ENCODE peak calls at places on chromosome 18, in nine cellular contexts. One of them, this sample, is unnamed.

GRCh38 chr18:25786778-25787177 is 303.6 kb downstream of the SS18 start:
- DNase-seq in activated CD8-positive, alpha-beta memory T cell treated with anti-CD3 and anti-CD28 coated beads for 24 hours: no peak
- DNase-seq in activated CD4-positive, alpha-beta T cell treated with anti-CD3 and anti-CD28 coated beads, Interleukin-2, amount 50 U/mL, for 1 hour: no peak
- DNase-seq in thoracic aorta: no peak
- DNase-seq in fibroblast of lung: peak
- DNase-seq in OCI-LY7: no peak
- DNase-seq in pons: no peak
- DNase-seq in stimulated activated CD8-positive, alpha-beta memory T cell treated with anti-CD3 and anti-CD28 coated beads, Interleukin-15, amount 100 ng/mL, for 4 hours: no peak
- DNase-seq in nephron progenitor cell: no peak
- DNase-seq in this sample: no peak

GRCh38 chr18:56083889-56084288 is 495.9 kb upstream of the TCF4 start:
- DNase-seq in nephron progenitor cell: no peak
- DNase-seq in stimulated activated CD8-positive, alpha-beta memory T cell treated with anti-CD3 and anti-CD28 coated beads, Interleukin-15, amount 100 ng/mL, for 4 hours: no peak
- DNase-seq in activated CD8-positive, alpha-beta memory T cell treated with anti-CD3 and anti-CD28 coated beads for 24 hours: no peak
- DNase-seq in OCI-LY7: no peak
- DNase-seq in pons: no peak
- DNase-seq in thoracic aorta: no peak
- DNase-seq in fibroblast of lung: no peak
- DNase-seq in activated CD4-positive, alpha-beta T cell treated with anti-CD3 and anti-CD28 coated beads, Interleukin-2, amount 50 U/mL, for 1 hour: no peak
- DNase-seq in this sample: no peak

GRCh38 chr18:40159141-40160017 is 1795.7 kb upstream of the PIK3C3 start:
- DNase-seq in nephron progenitor cell: no peak
- DNase-seq in pons: peak
- DNase-seq in activated CD8-positive, alpha-beta memory T cell treated with anti-CD3 and anti-CD28 coated beads for 24 hours: no peak
- DNase-seq in fibroblast of lung: peak
- DNase-seq in OCI-LY7: no peak
- DNase-seq in stimulated activated CD8-positive, alpha-beta memory T cell treated with anti-CD3 and anti-CD28 coated beads, Interleukin-15, amount 100 ng/mL, for 4 hours: no peak
- DNase-seq in activated CD4-positive, alpha-beta T cell treated with anti-CD3 and anti-CD28 coated beads, Interleukin-2, amount 50 U/mL, for 1 hour: no peak
- DNase-seq in thoracic aorta: no peak
- DNase-seq in this sample: peak

GRCh38 chr18:52130621-52131020 is 209.4 kb upstream of the DCC start:
- DNase-seq in activated CD4-positive, alpha-beta T cell treated with anti-CD3 and anti-CD28 coated beads, Interleukin-2, amount 50 U/mL, for 1 hour: no peak
- DNase-seq in thoracic aorta: no peak
- DNase-seq in OCI-LY7: no peak
- DNase-seq in fibroblast of lung: no peak
- DNase-seq in stimulated activated CD8-positive, alpha-beta memory T cell treated with anti-CD3 and anti-CD28 coated beads, Interleukin-15, amount 100 ng/mL, for 4 hours: no peak
- DNase-seq in pons: no peak
- DNase-seq in activated CD8-positive, alpha-beta memory T cell treated with anti-CD3 and anti-CD28 coated beads for 24 hours: no peak
- DNase-seq in nephron progenitor cell: no peak
- DNase-seq in this sample: no peak

GRCh38 chr18:2657043-2657512 is 1.6 kb downstream of the SMCHD1 start:
- DNase-seq in pons: peak
- DNase-seq in OCI-LY7: no peak
- DNase-seq in activated CD8-positive, alpha-beta memory T cell treated with anti-CD3 and anti-CD28 coated beads for 24 hours: no peak
- DNase-seq in fibroblast of lung: no peak
- DNase-seq in nephron progenitor cell: no peak
- DNase-seq in thoracic aorta: no peak
- DNase-seq in activated CD4-positive, alpha-beta T cell treated with anti-CD3 and anti-CD28 coated beads, Interleukin-2, amount 50 U/mL, for 1 hour: no peak
- DNase-seq in stimulated activated CD8-positive, alpha-beta memory T cell treated with anti-CD3 and anti-CD28 coated beads, Interleukin-15, amount 100 ng/mL, for 4 hours: no peak
- DNase-seq in this sample: no peak

GRCh38 chr18:46677609-46678470 is 20.8 kb upstream of the LOXHD1 start:
- DNase-seq in OCI-LY7: no peak
- DNase-seq in nephron progenitor cell: no peak
- DNase-seq in thoracic aorta: no peak
- DNase-seq in pons: no peak
- DNase-seq in fibroblast of lung: peak
- DNase-seq in activated CD8-positive, alpha-beta memory T cell treated with anti-CD3 and anti-CD28 coated beads for 24 hours: no peak
- DNase-seq in activated CD4-positive, alpha-beta T cell treated with anti-CD3 and anti-CD28 coated beads, Interleukin-2, amount 50 U/mL, for 1 hour: no peak
- DNase-seq in stimulated activated CD8-positive, alpha-beta memory T cell treated with anti-CD3 and anti-CD28 coated beads, Interleukin-15, amount 100 ng/mL, for 4 hours: no peak
- DNase-seq in this sample: no peak

GRCh38 chr18:48621240-48621639 is 82.4 kb downstream of the CTIF start:
- DNase-seq in OCI-LY7: no peak
- DNase-seq in activated CD8-positive, alpha-beta memory T cell treated with anti-CD3 and anti-CD28 coated beads for 24 hours: no peak
- DNase-seq in thoracic aorta: no peak
- DNase-seq in fibroblast of lung: peak
- DNase-seq in activated CD4-positive, alpha-beta T cell treated with anti-CD3 and anti-CD28 coated beads, Interleukin-2, amount 50 U/mL, for 1 hour: no peak
- DNase-seq in pons: no peak
- DNase-seq in nephron progenitor cell: no peak
- DNase-seq in stimulated activated CD8-positive, alpha-beta memory T cell treated with anti-CD3 and anti-CD28 coated beads, Interleukin-15, amount 100 ng/mL, for 4 hours: no peak
- DNase-seq in this sample: peak

GRCh38 chr18:48548404-48548771 is 9.6 kb downstream of the CTIF start:
- DNase-seq in nephron progenitor cell: no peak
- DNase-seq in stimulated activated CD8-positive, alpha-beta memory T cell treated with anti-CD3 and anti-CD28 coated beads, Interleukin-15, amount 100 ng/mL, for 4 hours: no peak
- DNase-seq in fibroblast of lung: no peak
- DNase-seq in activated CD8-positive, alpha-beta memory T cell treated with anti-CD3 and anti-CD28 coated beads for 24 hours: no peak
- DNase-seq in thoracic aorta: no peak
- DNase-seq in pons: no peak
- DNase-seq in activated CD4-positive, alpha-beta T cell treated with anti-CD3 and anti-CD28 coated beads, Interleukin-2, amount 50 U/mL, for 1 hour: no peak
- DNase-seq in OCI-LY7: no peak
- DNase-seq in this sample: peak

GRCh38 chr18:36128907-36129299 is 237 bp downstream of the SLC39A6 start:
- DNase-seq in OCI-LY7: no peak
- DNase-seq in activated CD8-positive, alpha-beta memory T cell treated with anti-CD3 and anti-CD28 coated beads for 24 hours: no peak
- DNase-seq in stimulated activated CD8-positive, alpha-beta memory T cell treated with anti-CD3 and anti-CD28 coated beads, Interleukin-15, amount 100 ng/mL, for 4 hours: no peak
- DNase-seq in thoracic aorta: peak
- DNase-seq in nephron progenitor cell: no peak
- DNase-seq in activated CD4-positive, alpha-beta T cell treated with anti-CD3 and anti-CD28 coated beads, Interleukin-2, amount 50 U/mL, for 1 hour: no peak
- DNase-seq in pons: no peak
- DNase-seq in fibroblast of lung: no peak
- DNase-seq in this sample: no peak

GRCh38 chr18:57352761-57353136 is 392 bp downstream of the ST8SIA3 start:
- DNase-seq in activated CD4-positive, alpha-beta T cell treated with anti-CD3 and anti-CD28 coated beads, Interleukin-2, amount 50 U/mL, for 1 hour: no peak
- DNase-seq in nephron progenitor cell: peak
- DNase-seq in fibroblast of lung: no peak
- DNase-seq in thoracic aorta: no peak
- DNase-seq in pons: no peak
- DNase-seq in activated CD8-positive, alpha-beta memory T cell treated with anti-CD3 and anti-CD28 coated beads for 24 hours: no peak
- DNase-seq in stimulated activated CD8-positive, alpha-beta memory T cell treated with anti-CD3 and anti-CD28 coated beads, Interleukin-15, amount 100 ng/mL, for 4 hours: no peak
- DNase-seq in OCI-LY7: no peak
- DNase-seq in this sample: no peak

This sample was measured in hepatocyte.